ENCODE peak calls at places on chromosome 17, in eight cellular contexts. One of them, this sample, is unnamed.

GRCh38 chr17:4881761-4882555 is 17.4 kb upstream of the C17orf107 start:
- DNase-seq in lung: peak
- DNase-seq in tibial artery: no peak
- DNase-seq in upper lobe of right lung: peak
- DNase-seq in brain microvascular endothelial cell: peak
- DNase-seq in hepatocyte: peak
- DNase-seq in HL-60: peak
- DNase-seq in bronchial epithelial cell: peak
- DNase-seq in this sample: peak

GRCh38 chr17:32267690-32268205 is 2.1 kb downstream of the RHBDL3 start:
- DNase-seq in lung: no peak
- DNase-seq in tibial artery: no peak
- DNase-seq in upper lobe of right lung: no peak
- DNase-seq in brain microvascular endothelial cell: no peak
- DNase-seq in hepatocyte: no peak
- DNase-seq in HL-60: no peak
- DNase-seq in bronchial epithelial cell: peak
- DNase-seq in this sample: no peak

GRCh38 chr17:78808106-78808635 is 26.1 kb upstream of the CYTH1 start:
- DNase-seq in lung: no peak
- DNase-seq in tibial artery: no peak
- DNase-seq in upper lobe of right lung: no peak
- DNase-seq in brain microvascular endothelial cell: no peak
- DNase-seq in hepatocyte: no peak
- DNase-seq in HL-60: no peak
- DNase-seq in bronchial epithelial cell: no peak
- DNase-seq in this sample: no peak

GRCh38 chr17:58755577-58756245 is at the start of gene PPM1E:
- DNase-seq in lung: no peak
- DNase-seq in tibial artery: no peak
- DNase-seq in upper lobe of right lung: peak
- DNase-seq in brain microvascular endothelial cell: peak
- DNase-seq in hepatocyte: peak
- DNase-seq in HL-60: peak
- DNase-seq in bronchial epithelial cell: no peak
- DNase-seq in this sample: peak

GRCh38 chr17:11908711-11909146 is 88.5 kb downstream of the ZNF18 start:
- DNase-seq in lung: no peak
- DNase-seq in tibial artery: no peak
- DNase-seq in upper lobe of right lung: no peak
- DNase-seq in brain microvascular endothelial cell: no peak
- DNase-seq in hepatocyte: no peak
- DNase-seq in HL-60: no peak
- DNase-seq in bronchial epithelial cell: no peak
- DNase-seq in this sample: no peak

GRCh38 chr17:19613979-19614378 is 34.6 kb upstream of the ALDH3A2 start:
- DNase-seq in lung: no peak
- DNase-seq in tibial artery: no peak
- DNase-seq in upper lobe of right lung: no peak
- DNase-seq in brain microvascular endothelial cell: no peak
- DNase-seq in hepatocyte: no peak
- DNase-seq in HL-60: no peak
- DNase-seq in bronchial epithelial cell: no peak
- DNase-seq in this sample: no peak

GRCh38 chr17:4998666-4999428 is 1.1 kb downstream of the KIF1C start:
- DNase-seq in lung: no peak
- DNase-seq in tibial artery: no peak
- DNase-seq in upper lobe of right lung: peak
- DNase-seq in brain microvascular endothelial cell: no peak
- DNase-seq in hepatocyte: peak
- DNase-seq in HL-60: no peak
- DNase-seq in bronchial epithelial cell: no peak
- DNase-seq in this sample: no peak

GRCh38 chr17:41442772-41443171 is 2.0 kb upstream of the KRT38 start:
- DNase-seq in lung: no peak
- DNase-seq in tibial artery: no peak
- DNase-seq in upper lobe of right lung: no peak
- DNase-seq in brain microvascular endothelial cell: peak
- DNase-seq in hepatocyte: no peak
- DNase-seq in HL-60: no peak
- DNase-seq in bronchial epithelial cell: no peak
- DNase-seq in this sample: peak

GRCh38 chr17:82787081-82787848 is 35.4 kb downstream of the TBCD start:
- DNase-seq in lung: no peak
- DNase-seq in tibial artery: peak
- DNase-seq in upper lobe of right lung: no peak
- DNase-seq in brain microvascular endothelial cell: no peak
- DNase-seq in hepatocyte: no peak
- DNase-seq in HL-60: no peak
- DNase-seq in bronchial epithelial cell: peak
- DNase-seq in this sample: peak

GRCh38 chr17:65196617-65197016 is 59.4 kb downstream of the RGS9 start:
- DNase-seq in lung: no peak
- DNase-seq in tibial artery: no peak
- DNase-seq in upper lobe of right lung: no peak
- DNase-seq in brain microvascular endothelial cell: no peak
- DNase-seq in hepatocyte: no peak
- DNase-seq in HL-60: no peak
- DNase-seq in bronchial epithelial cell: no peak
- DNase-seq in this sample: no peak

GRCh38 chr17:54967621-54968258 is 714 bp downstream of the COX11 start:
- DNase-seq in lung: no peak
- DNase-seq in tibial artery: no peak
- DNase-seq in upper lobe of right lung: no peak
- DNase-seq in brain microvascular endothelial cell: peak
- DNase-seq in hepatocyte: peak
- DNase-seq in HL-60: no peak
- DNase-seq in bronchial epithelial cell: peak
- DNase-seq in this sample: peak

GRCh38 chr17:6444573-6445335 is 499 bp downstream of the PIMREG start:
- DNase-seq in lung: no peak
- DNase-seq in tibial artery: no peak
- DNase-seq in upper lobe of right lung: no peak
- DNase-seq in brain microvascular endothelial cell: no peak
- DNase-seq in hepatocyte: no peak
- DNase-seq in HL-60: no peak
- DNase-seq in bronchial epithelial cell: no peak
- DNase-seq in this sample: no peak

GRCh38 chr17:78780852-78781338 is 1.2 kb downstream of the CYTH1 start:
- DNase-seq in lung: no peak
- DNase-seq in tibial artery: no peak
- DNase-seq in upper lobe of right lung: peak
- DNase-seq in brain microvascular endothelial cell: no peak
- DNase-seq in hepatocyte: no peak
- DNase-seq in HL-60: no peak
- DNase-seq in bronchial epithelial cell: no peak
- DNase-seq in this sample: no peak

GRCh38 chr17:66982011-66982508 is 17.6 kb downstream of the CACNG4 start:
- DNase-seq in lung: no peak
- DNase-seq in tibial artery: no peak
- DNase-seq in upper lobe of right lung: no peak
- DNase-seq in brain microvascular endothelial cell: no peak
- DNase-seq in hepatocyte: no peak
- DNase-seq in HL-60: no peak
- DNase-seq in bronchial epithelial cell: no peak
- DNase-seq in this sample: peak

GRCh38 chr17:10999484-10999883 is 161.6 kb upstream of the PIRT start:
- DNase-seq in lung: no peak
- DNase-seq in tibial artery: no peak
- DNase-seq in upper lobe of right lung: no peak
- DNase-seq in brain microvascular endothelial cell: no peak
- DNase-seq in hepatocyte: peak
- DNase-seq in HL-60: no peak
- DNase-seq in bronchial epithelial cell: no peak
- DNase-seq in this sample: no peak

GRCh38 chr17:69361156-69361555 is 34.2 kb upstream of the ABCA5 start:
- DNase-seq in lung: no peak
- DNase-seq in tibial artery: no peak
- DNase-seq in upper lobe of right lung: no peak
- DNase-seq in brain microvascular endothelial cell: no peak
- DNase-seq in hepatocyte: no peak
- DNase-seq in HL-60: no peak
- DNase-seq in bronchial epithelial cell: no peak
- DNase-seq in this sample: no peak

GRCh38 chr17:69358688-69359596 is 32.0 kb upstream of the ABCA5 start:
- DNase-seq in lung: no peak
- DNase-seq in tibial artery: no peak
- DNase-seq in upper lobe of right lung: no peak
- DNase-seq in brain microvascular endothelial cell: no peak
- DNase-seq in hepatocyte: peak
- DNase-seq in HL-60: no peak
- DNase-seq in bronchial epithelial cell: no peak
- DNase-seq in this sample: no peak

GRCh38 chr17:69356625-69357024 is 29.7 kb upstream of the ABCA5 start:
- DNase-seq in lung: no peak
- DNase-seq in tibial artery: no peak
- DNase-seq in upper lobe of right lung: no peak
- DNase-seq in brain microvascular endothelial cell: no peak
- DNase-seq in hepatocyte: no peak
- DNase-seq in HL-60: no peak
- DNase-seq in bronchial epithelial cell: no peak
- DNase-seq in this sample: no peak

GRCh38 chr17:69363488-69364210 is 36.7 kb upstream of the ABCA5 start:
- DNase-seq in lung: no peak
- DNase-seq in tibial artery: no peak
- DNase-seq in upper lobe of right lung: no peak
- DNase-seq in brain microvascular endothelial cell: no peak
- DNase-seq in hepatocyte: no peak
- DNase-seq in HL-60: no peak
- DNase-seq in bronchial epithelial cell: peak
- DNase-seq in this sample: no peak

DNA sequence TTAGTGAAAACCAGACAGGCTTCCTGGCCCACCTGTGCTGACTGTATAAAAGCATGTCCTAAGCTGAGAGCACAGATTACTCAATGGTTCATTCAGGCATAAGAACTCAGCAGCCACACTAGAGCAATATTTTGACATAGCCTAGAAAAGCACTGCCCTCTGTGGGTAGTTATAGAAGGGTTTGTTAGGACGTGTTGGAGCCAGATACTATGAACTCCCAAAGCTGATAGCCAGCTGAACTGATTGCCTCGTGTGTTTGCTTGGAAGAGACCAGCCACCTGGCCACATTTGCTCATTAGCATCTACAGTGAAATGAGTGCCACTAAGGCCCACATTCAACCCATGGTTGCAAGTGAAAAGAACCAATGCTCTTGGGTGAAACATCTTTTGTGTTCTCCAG is 30.8 kb upstream of the ABCA5 start:
- DNase-seq in lung: no peak
- DNase-seq in tibial artery: no peak
- DNase-seq in upper lobe of right lung: no peak
- DNase-seq in brain microvascular endothelial cell: no peak
- DNase-seq in hepatocyte: peak
- DNase-seq in HL-60: no peak
- DNase-seq in bronchial epithelial cell: peak
- DNase-seq in this sample: no peak
- TF ChIP-seq CTCF in lung: no peak
- TF ChIP-seq CTCF in tibial artery: no peak
- TF ChIP-seq CTCF in upper lobe of right lung: no peak
- TF ChIP-seq CTCF in brain microvascular endothelial cell: no peak
- TF ChIP-seq CTCF in hepatocyte: no peak
- TF ChIP-seq CTCF in HL-60: no peak
- TF ChIP-seq CTCF in bronchial epithelial cell: no peak
- TF ChIP-seq CTCF in this sample: no peak

GRCh38 chr17:61416540-61417363 is 17.1 kb downstream of the TBX2 start:
- DNase-seq in lung: peak
- DNase-seq in tibial artery: peak
- DNase-seq in upper lobe of right lung: peak
- DNase-seq in brain microvascular endothelial cell: peak
- DNase-seq in hepatocyte: peak
- DNase-seq in HL-60: peak
- DNase-seq in bronchial epithelial cell: peak
- DNase-seq in this sample: peak
- H3K4me3 ChIP-seq in lung: no peak
- H3K4me3 ChIP-seq in tibial artery: peak
- H3K4me3 ChIP-seq in upper lobe of right lung: peak
- H3K4me3 ChIP-seq in brain microvascular endothelial cell: peak
- H3K4me3 ChIP-seq in hepatocyte: no peak
- H3K4me3 ChIP-seq in HL-60: no peak
- H3K4me3 ChIP-seq in bronchial epithelial cell: no peak
- H3K4me3 ChIP-seq in this sample: peak

GRCh38 chr17:56594528-56595418 is 1.3 kb downstream of the NOG start:
- DNase-seq in lung: no peak
- DNase-seq in tibial artery: no peak
- DNase-seq in upper lobe of right lung: peak
- DNase-seq in brain microvascular endothelial cell: no peak
- DNase-seq in hepatocyte: peak
- DNase-seq in HL-60: peak
- DNase-seq in bronchial epithelial cell: no peak
- DNase-seq in this sample: peak
- TF ChIP-seq CTCF in lung: no peak
- TF ChIP-seq CTCF in tibial artery: no peak
- TF ChIP-seq CTCF in upper lobe of right lung: no peak
- TF ChIP-seq CTCF in brain microvascular endothelial cell: peak
- TF ChIP-seq CTCF in hepatocyte: no peak
- TF ChIP-seq CTCF in HL-60: no peak
- TF ChIP-seq CTCF in bronchial epithelial cell: peak
- TF ChIP-seq CTCF in this sample: no peak

GRCh38 chr17:29384901-29385300 is 5.3 kb upstream of the TAOK1 start:
- DNase-seq in lung: no peak
- DNase-seq in tibial artery: no peak
- DNase-seq in upper lobe of right lung: no peak
- DNase-seq in brain microvascular endothelial cell: no peak
- DNase-seq in hepatocyte: no peak
- DNase-seq in HL-60: no peak
- DNase-seq in bronchial epithelial cell: peak
- DNase-seq in this sample: no peak

GRCh38 chr17:29388937-29389336 is 1.2 kb upstream of the TAOK1 start:
- DNase-seq in lung: no peak
- DNase-seq in tibial artery: no peak
- DNase-seq in upper lobe of right lung: no peak
- DNase-seq in brain microvascular endothelial cell: no peak
- DNase-seq in hepatocyte: no peak
- DNase-seq in HL-60: no peak
- DNase-seq in bronchial epithelial cell: no peak
- DNase-seq in this sample: no peak

GRCh38 chr17:29389994-29390855 is at the start of gene TAOK1:
- DNase-seq in lung: peak
- DNase-seq in tibial artery: peak
- DNase-seq in upper lobe of right lung: peak
- DNase-seq in brain microvascular endothelial cell: peak
- DNase-seq in hepatocyte: peak
- DNase-seq in HL-60: peak
- DNase-seq in bronchial epithelial cell: peak
- DNase-seq in this sample: peak

GRCh38 chr17:29383687-29384086 is 6.5 kb upstream of the TAOK1 start:
- DNase-seq in lung: no peak
- DNase-seq in tibial artery: no peak
- DNase-seq in upper lobe of right lung: no peak
- DNase-seq in brain microvascular endothelial cell: no peak
- DNase-seq in hepatocyte: no peak
- DNase-seq in HL-60: no peak
- DNase-seq in bronchial epithelial cell: peak
- DNase-seq in this sample: no peak

DNA sequence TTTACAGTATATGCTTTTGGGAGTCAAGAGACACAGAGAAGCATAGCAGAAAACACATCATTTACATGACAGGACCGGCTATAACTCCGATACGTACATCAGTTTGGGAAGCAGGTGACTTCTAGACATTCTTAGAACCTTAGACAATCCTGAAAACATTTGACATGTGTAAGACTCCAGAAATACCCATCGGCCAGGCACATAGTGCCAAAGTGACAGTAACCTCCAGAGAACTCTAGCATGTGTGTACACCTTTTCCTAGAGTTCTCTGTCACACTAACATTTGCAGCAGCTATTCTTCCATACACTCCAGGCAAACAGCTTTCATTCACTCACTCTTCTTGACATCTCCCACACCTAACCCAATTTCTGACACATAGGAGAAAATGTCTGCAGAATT is 3.4 kb upstream of the TAOK1 start:
- DNase-seq in lung: no peak
- DNase-seq in tibial artery: no peak
- DNase-seq in upper lobe of right lung: no peak
- DNase-seq in brain microvascular endothelial cell: no peak
- DNase-seq in hepatocyte: no peak
- DNase-seq in HL-60: no peak
- DNase-seq in bronchial epithelial cell: no peak
- DNase-seq in this sample: no peak
- H3K4me3 ChIP-seq in lung: no peak
- H3K4me3 ChIP-seq in tibial artery: no peak
- H3K4me3 ChIP-seq in upper lobe of right lung: no peak
- H3K4me3 ChIP-seq in brain microvascular endothelial cell: no peak
- H3K4me3 ChIP-seq in hepatocyte: no peak
- H3K4me3 ChIP-seq in HL-60: no peak
- H3K4me3 ChIP-seq in bronchial epithelial cell: no peak
- H3K4me3 ChIP-seq in this sample: no peak

This sample was measured in astrocyte of the spinal cord.